ENCODE peak calls at places on chromosomes 12 and 14, in ten cellular contexts. Y, F, K, X, T, M, N, Q, W and L are unnamed samples.

GRCh38 chr12:119804011-119804641 is 73.0 kb downstream of the CIT start:
- DNase-seq in Y (peak), F (peak), K (peak), X (peak), T (peak), M (peak), N (no peak), Q (peak), W (peak), L (peak)

GRCh38 chr12:3622021-3622731 is 130.7 kb downstream of the CRACR2A start:
- DNase-seq in Y (peak), F (no peak), K (no peak), X (no peak), T (peak), M (no peak), N (no peak), Q (no peak), W (no peak), L (no peak)

GRCh38 chr14:66268802-66269334 is 217.3 kb upstream of the CCDC196 start:
- DNase-seq in Y (no peak), F (no peak), K (no peak), X (no peak), T (no peak), M (no peak), N (no peak), Q (no peak), W (peak), L (no peak)

GRCh38 chr12:132158677-132159554 is 14.7 kb downstream of the NOC4L start:
- DNase-seq in Y (no peak), F (no peak), K (no peak), X (no peak), T (no peak), M (no peak), N (no peak), Q (no peak), W (peak), L (no peak)

GRCh38 chr12:1936406-1937320 is 18.2 kb upstream of the CACNA2D4 start:
- DNase-seq in Y (peak), F (peak), K (peak), X (no peak), T (peak), M (peak), N (no peak), Q (peak), W (peak), L (peak)

GRCh38 chr12:22722081-22722480 is 97.1 kb downstream of the ETNK1 start:
- DNase-seq in Y (no peak), F (no peak), K (no peak), X (no peak), T (no peak), M (no peak), N (no peak), Q (no peak), W (no peak), L (no peak)

GRCh38 chr14:31286456-31287293 is 79.1 kb upstream of the HECTD1 start:
- DNase-seq in Y (no peak), F (peak), K (peak), X (no peak), T (no peak), M (no peak), N (no peak), Q (no peak), W (no peak), L (no peak)

GRCh38 chr14:20714593-20715250 is 26.2 kb downstream of the ANG start:
- DNase-seq in Y (peak), F (no peak), K (peak), X (peak), T (peak), M (peak), N (no peak), Q (peak), W (peak), L (peak)

GRCh38 chr14:52563120-52563519 is 10.5 kb downstream of the GPR137C start:
- DNase-seq in Y (peak), F (no peak), K (no peak), X (no peak), T (no peak), M (no peak), N (no peak), Q (peak), W (peak), L (no peak)

GRCh38 chr12:51528852-51529545 is 62.0 kb upstream of the SCN8A start:
- DNase-seq in Y (no peak), F (no peak), K (no peak), X (no peak), T (no peak), M (no peak), N (no peak), Q (no peak), W (no peak), L (no peak)

DNA sequence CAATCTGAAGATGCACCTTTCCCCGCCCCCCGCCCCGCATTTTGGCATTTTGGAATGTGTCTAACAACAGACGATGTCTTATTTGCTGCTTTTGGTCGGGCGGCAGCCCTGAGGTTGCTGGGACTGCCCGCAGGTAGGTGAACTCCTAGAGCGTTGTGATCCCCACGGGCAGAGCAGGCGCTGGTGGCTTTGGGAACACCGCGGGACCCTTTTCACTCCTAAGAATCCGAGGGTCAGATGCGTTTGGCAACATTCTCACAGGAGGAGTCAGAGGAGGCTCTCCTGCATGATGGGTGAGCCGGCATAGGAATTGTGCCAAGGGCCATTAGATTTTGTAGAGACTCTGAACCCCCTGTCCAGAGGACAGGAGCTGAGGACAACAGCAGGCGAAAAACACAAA is 41.9 kb downstream of the HCAR2 start:
- DNase-seq in Y (no peak), F (no peak), K (no peak), X (no peak), T (no peak), M (no peak), N (no peak), Q (no peak), W (no peak), L (no peak)
- H3K27ac ChIP-seq in Y (no peak), F (no peak), K (no peak), X (no peak), T (no peak), M (no peak), N (no peak), Q (no peak), W (no peak), L (no peak)

GRCh38 chr12:56107242-56107641 is 2.9 kb downstream of the PA2G4 start:
- DNase-seq in Y (no peak), F (no peak), K (no peak), X (no peak), T (no peak), M (no peak), N (no peak), Q (no peak), W (no peak), L (no peak)
- H3K27ac ChIP-seq in Y (no peak), F (no peak), K (no peak), X (no peak), T (no peak), M (no peak), N (peak), Q (no peak), W (no peak), L (no peak)

DNA sequence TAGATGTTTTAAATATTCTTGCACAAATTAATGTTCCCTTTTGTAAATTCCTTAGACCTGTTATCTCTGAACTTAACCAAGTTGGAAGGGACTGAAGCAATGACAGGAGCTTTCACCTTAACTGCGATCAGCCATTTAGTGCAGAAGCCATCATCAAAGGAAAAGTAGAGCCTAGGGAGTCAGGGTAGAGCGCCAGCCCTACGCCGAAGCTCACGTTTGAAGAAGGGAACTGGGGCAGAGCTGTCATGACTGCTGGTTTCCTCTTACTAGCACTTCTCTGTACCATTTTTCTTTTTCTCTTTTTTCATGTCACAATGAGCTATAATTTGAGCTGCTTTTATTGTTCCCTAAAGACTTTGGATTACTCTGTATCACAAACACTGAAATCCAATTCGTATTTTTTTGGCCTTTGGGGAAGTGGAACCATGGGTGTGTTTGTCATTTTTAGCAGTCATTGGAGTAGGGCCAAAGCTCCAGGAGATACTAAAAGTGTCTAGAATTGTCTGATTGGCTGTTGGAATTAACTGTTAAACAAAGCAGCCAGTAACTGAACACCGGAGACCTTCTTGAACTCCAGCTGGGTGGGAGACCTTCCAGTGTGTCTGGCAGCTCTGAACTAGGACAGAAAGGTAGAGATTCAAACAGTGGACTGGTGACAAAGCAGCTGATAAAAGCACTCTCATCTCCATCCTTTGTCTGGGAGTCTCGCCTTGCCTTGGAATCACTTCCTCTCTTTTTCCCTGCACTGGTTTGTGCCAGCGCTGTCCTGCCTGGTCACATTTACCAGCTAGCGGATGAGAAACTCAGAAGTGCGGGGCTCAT is 9.1 kb downstream of the MTRFR start:
- DNase-seq in Y (no peak), F (no peak), K (no peak), X (no peak), T (no peak), M (no peak), N (no peak), Q (peak), W (no peak), L (no peak)
- H3K27ac ChIP-seq in Y (no peak), F (no peak), K (no peak), X (no peak), T (no peak), M (peak), N (peak), Q (no peak), W (no peak), L (peak)

DNA sequence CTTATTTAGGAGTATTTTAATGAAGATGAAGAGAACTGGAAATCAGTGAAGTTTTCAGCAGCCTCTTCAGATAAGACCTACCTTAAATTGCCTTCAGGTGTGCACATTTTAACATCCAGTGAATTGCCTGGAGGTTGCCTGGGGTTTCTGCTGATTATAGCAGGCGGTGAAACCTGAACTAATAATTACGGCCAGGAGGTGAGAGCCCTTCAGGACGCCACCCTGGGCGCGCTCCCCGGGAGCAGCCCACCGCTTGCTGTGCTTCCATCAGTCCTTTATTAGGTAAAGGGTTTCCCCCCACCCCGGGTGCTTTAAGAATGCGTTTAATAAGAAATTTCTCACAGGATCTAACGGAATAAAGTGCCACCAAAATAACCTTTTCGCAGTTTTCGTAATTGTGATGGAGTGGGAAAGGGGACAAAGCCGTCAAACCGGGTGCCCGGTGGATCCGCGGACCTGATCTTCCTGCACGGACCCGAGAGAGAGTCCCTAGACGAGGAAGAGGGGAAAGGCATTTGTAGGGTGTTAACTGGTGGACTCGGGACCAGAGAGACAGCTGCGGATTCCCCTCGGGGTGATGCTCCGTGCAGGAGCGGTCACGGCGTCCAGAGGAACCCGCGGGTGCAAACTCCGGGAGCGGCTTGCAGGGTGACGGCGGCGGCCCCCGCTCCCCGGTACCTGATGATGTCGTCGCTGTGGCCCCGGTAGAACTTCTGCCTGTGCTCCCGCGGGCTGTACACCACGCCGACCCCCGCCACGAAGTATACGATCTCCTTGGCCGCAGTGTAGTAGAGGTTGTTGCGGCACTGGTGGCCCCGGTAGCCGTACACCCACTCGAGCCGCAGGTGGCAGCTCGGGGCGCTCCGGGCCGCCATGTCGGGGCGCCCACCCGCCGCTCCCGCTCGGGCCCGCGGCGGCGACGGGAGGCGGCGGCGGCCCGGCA is 853 bp downstream of the EML5 start:
- DNase-seq in Y (peak), F (peak), K (peak), X (no peak), T (peak), M (peak), N (no peak), Q (no peak), W (peak), L (peak)
- H3K27ac ChIP-seq in Y (no peak), F (no peak), K (peak), X (peak), T (peak), M (peak), N (peak), Q (peak), W (peak), L (no peak)

DNA sequence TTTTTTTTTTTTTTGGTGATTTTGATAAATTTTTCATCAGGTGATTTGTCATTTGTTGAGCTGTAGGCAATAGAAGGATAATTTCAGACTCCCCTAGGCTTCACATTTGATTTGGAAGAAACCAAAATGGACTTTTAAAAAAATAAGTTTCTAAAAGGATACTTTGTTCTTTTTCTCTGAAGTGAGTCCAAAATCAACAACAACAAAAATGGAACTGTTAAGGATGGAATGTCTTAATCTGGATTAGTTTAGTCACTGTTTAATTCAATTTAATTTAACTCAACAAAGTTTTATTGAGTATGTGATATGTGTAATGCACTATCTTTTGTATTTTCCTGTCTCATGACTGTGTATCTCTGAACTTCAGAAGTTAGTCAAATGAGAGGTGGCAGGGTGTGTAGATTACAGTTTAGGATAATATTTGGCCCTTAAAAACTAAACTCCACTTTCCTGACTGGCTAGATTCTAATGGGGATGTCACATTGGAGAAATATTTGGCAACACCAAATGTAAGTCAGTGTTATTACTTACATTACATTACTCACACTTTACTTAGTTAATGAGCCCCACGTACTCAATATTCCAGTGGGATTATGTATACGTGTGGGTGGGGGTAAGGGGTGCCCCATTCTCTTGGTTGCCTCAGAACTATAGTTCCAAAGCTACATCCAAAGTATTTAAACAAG is 209.7 kb downstream of the BCAT1 start:
- DNase-seq in Y (no peak), F (no peak), K (no peak), X (no peak), T (no peak), M (no peak), N (no peak), Q (no peak), W (no peak), L (no peak)
- H3K27ac ChIP-seq in Y (no peak), F (no peak), K (no peak), X (no peak), T (no peak), M (no peak), N (no peak), Q (no peak), W (no peak), L (no peak)

GRCh38 chr12:113299619-113300237 is 35.2 kb downstream of the SLC8B1 start:
- DNase-seq in Y (peak), F (no peak), K (peak), X (no peak), T (peak), M (peak), N (no peak), Q (peak), W (peak), L (peak)
- H3K27ac ChIP-seq in Y (peak), F (peak), K (peak), X (no peak), T (peak), M (peak), N (no peak), Q (peak), W (peak), L (peak)

DNA sequence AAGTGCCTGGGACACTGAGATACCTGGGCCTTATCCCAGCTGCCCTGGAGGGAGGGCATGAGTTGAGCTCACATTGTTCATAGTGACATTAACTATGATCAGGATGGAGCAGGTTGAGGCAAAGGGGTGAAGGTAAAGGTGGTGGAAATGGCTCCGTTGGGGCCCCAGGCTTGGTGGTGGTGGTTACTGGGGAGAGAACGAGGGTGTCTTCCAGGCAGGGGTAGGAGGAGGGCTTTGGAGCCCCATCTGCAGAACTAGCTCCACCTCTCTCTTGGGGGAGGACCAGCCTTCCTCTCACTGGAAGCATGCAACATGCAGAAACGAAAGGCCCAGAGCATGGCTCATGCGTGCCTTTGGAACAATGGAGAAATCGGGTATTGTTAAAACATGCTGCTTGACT is 217.0 kb downstream of the SLC41A2 start:
- DNase-seq in Y (no peak), F (no peak), K (no peak), X (no peak), T (no peak), M (no peak), N (no peak), Q (no peak), W (no peak), L (no peak)
- H3K27ac ChIP-seq in Y (no peak), F (no peak), K (no peak), X (no peak), T (peak), M (peak), N (no peak), Q (no peak), W (no peak), L (peak)